ENCODE peak calls at places on chromosomes 1 and 21, in five cellular contexts. K is IMR-90, J is tibial nerve, Q is HCT116, Z is transverse colon. G is an unnamed sample.

GRCh38 chr1:47927165-47927564 is 70.0 kb downstream of the TRABD2B start:
- DNase-seq in J (no peak), K (no peak), Q (no peak), Z (no peak), G (no peak)

GRCh38 chr1:163162281-163162937 is 40.3 kb downstream of the RGS5 start:
- DNase-seq in Q (no peak), J (no peak), Z (no peak), K (peak; percentile 70), G (no peak)

GRCh38 chr1:211478801-211479619 is 13.0 kb downstream of the RD3 start:
- DNase-seq in K (no peak), J (no peak), Q (no peak), Z (no peak), G (no peak)

GRCh38 chr1:145849356-145850165 is 4.1 kb downstream of the NUDT17 start:
- DNase-seq in Z (no peak), J (no peak), Q (no peak), K (peak; percentile 66), G (no peak)

GRCh38 chr1:187654635-187655034 is 825.9 kb downstream of the PLA2G4A start:
- DNase-seq in Q (no peak), K (peak; percentile 20), Z (no peak), J (no peak), G (no peak)

GRCh38 chr1:245363821-245364220 is 209.0 kb downstream of the KIF26B start:
- DNase-seq in Z (no peak), J (no peak), Q (no peak), K (peak; percentile 14), G (no peak)

GRCh38 chr21:34034369-34035014 is 38.9 kb upstream of the MRPS6 start:
- DNase-seq in Z (no peak), Q (no peak), J (no peak), K (no peak), G (no peak)

GRCh38 chr1:187185389-187185788 is 356.6 kb downstream of the PLA2G4A start:
- DNase-seq in J (no peak), Q (no peak), Z (no peak), K (no peak), G (no peak)

GRCh38 chr1:178238722-178239510 is 145.0 kb downstream of the RASAL2 start:
- DNase-seq in Z (no peak), K (peak; percentile 98), J (no peak), Q (peak; percentile 98), G (no peak)

GRCh38 chr21:16115461-16115860 is 385.7 kb downstream of the USP25 start:
- DNase-seq in Q (no peak), J (no peak), K (no peak), Z (no peak), G (no peak)

GRCh38 chr1:189313488-189313887 is 1164.2 kb downstream of the BRINP3 start:
- DNase-seq in Z (no peak), Q (no peak), K (no peak), J (no peak), G (no peak)

GRCh38 chr21:46037338-46038325 is 56.1 kb downstream of the COL6A1 start:
- DNase-seq in Z (no peak), Q (no peak), K (no peak), J (no peak), G (no peak)

GRCh38 chr21:46040707-46041106 is 57.2 kb upstream of the COL6A2 start:
- DNase-seq in K (no peak), Z (no peak), J (no peak), Q (no peak), G (no peak)

GRCh38 chr21:46039891-46040660 is 57.8 kb upstream of the COL6A2 start:
- DNase-seq in J (no peak), Z (no peak), Q (no peak), K (no peak), G (no peak)

GRCh38 chr21:46038341-46038829 is 56.8 kb downstream of the COL6A1 start:
- DNase-seq in Q (no peak), J (no peak), Z (no peak), K (no peak), G (no peak)

DNA sequence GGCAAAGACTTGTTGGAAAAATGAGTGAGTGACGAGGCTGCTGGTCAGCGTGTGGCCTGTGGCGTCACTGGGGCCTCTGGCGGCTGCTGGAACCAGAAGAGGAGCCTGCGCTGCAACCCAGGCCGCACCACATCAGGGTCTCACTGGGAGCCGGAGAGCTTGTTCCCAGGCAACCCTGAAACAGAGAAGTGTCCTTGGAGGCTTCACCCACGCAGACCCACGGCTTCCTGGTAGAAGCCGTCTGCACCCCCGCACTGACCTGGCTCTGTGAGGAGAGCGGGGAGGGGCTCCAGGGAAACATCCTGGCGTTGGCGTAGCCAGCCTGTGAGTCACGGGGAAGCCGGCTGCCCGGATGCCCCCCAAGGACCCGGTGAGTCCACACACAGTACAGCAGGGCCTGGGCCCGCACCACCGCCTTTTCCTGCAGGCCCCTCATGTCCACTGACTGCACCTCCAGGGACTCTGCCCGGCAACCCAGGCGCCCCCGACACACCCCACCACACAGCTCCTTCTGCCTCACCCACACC is 57.4 kb downstream of the COL6A1 start:
- DNase-seq in Q (no peak), J (peak; percentile 50), Z (no peak), K (peak; percentile 83), G (no peak)
- TF ChIP-seq POLR2A in Q (no peak), J (no peak), Z (no peak), K (no peak), G (no peak)

GRCh38 chr1:66330711-66331110 is 203.2 kb upstream of the SGIP1 start:
- DNase-seq in J (no peak), Q (no peak), K (peak; percentile 63), Z (no peak), G (no peak)

GRCh38 chr1:66332524-66332853 is 201.5 kb upstream of the SGIP1 start:
- DNase-seq in J (no peak), Q (no peak), K (no peak), Z (no peak), G (no peak)

GRCh38 chr1:66334311-66334710 is 199.6 kb upstream of the SGIP1 start:
- DNase-seq in Z (no peak), J (no peak), Q (no peak), K (no peak), G (no peak)

GRCh38 chr1:66333463-66334232 is 200.3 kb upstream of the SGIP1 start:
- DNase-seq in K (no peak), Q (no peak), J (no peak), Z (peak; percentile 28), G (no peak)

DNA sequence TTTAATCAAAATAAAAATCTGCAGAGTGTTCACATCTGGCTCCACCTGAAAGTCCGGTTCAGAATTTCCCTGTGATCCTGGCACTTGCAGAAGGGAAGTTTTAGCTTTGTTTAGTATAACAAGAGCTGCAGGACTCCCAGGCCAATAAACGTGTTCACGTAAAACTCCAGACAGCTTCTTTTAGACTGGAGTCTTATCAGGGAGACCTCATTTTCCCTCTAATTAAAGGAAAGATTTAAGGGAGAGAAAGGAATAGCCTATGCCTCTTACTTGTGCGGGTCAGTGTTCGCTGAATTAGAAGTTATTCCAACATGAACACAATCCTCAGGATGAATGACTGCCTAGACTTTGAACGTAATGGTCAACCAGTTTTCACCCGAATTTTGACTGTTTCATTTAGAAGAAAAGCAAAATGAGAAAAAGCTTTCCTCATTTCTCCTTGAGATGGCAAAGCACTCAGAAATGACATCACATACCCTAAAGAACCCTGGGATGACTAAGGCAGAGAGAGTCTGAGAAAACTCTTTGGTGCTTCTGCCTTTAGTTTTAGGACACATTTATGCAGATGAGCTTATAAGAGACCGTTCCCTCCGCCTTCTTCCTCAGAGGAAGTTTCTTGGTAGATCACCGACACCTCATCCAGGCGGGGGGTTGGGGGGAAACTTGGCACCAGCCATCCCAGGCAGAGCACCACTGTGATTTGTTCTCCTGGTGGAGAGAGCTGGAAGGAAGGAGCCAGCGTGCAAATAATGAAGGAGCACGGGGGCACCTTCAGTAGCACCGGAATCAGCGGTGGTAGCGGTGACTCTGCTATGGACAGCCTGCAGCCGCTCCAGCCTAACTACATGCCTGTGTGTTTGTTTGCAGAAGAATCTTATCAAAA is 202.1 kb upstream of the SGIP1 start:
- DNase-seq in K (peak; percentile 85), J (peak; percentile 40), Q (no peak), Z (peak; percentile 64), G (no peak)
- TF ChIP-seq POLR2A in K (peak; percentile 24), J (no peak), Q (no peak), Z (peak; percentile 64), G (no peak)

DNA sequence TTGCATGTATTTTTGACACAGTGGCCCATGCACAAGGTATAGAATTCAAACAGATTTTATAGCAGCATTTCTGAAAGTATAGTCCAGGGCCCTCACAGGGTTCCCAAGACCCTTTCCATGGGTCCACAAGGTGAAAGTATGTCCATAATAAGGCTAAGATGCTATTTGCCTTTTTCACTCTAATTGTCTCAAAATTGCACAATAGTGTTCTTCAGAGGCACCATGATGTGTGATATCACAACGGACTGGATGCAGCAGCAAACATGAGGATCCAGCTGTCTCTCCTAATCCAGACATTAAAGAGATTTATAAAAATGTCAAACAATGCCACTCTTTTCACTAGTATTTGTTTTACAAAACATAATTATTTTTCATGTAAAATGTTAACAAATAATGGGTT is 88.8 kb upstream of the PRDX6 start:
- DNase-seq in Z (no peak), K (no peak), Q (no peak), J (no peak), G (no peak)
- TF ChIP-seq POLR2A in Z (no peak), K (no peak), Q (no peak), J (no peak), G (no peak)

GRCh38 chr1:46806196-46807020 is 7.6 kb downstream of the CYP4B1 start:
- DNase-seq in Q (no peak), K (no peak), Z (no peak), J (peak; percentile 92), G (no peak)
- TF ChIP-seq POLR2A in Q (no peak), K (no peak), Z (no peak), J (peak; percentile 10), G (no peak)

DNA sequence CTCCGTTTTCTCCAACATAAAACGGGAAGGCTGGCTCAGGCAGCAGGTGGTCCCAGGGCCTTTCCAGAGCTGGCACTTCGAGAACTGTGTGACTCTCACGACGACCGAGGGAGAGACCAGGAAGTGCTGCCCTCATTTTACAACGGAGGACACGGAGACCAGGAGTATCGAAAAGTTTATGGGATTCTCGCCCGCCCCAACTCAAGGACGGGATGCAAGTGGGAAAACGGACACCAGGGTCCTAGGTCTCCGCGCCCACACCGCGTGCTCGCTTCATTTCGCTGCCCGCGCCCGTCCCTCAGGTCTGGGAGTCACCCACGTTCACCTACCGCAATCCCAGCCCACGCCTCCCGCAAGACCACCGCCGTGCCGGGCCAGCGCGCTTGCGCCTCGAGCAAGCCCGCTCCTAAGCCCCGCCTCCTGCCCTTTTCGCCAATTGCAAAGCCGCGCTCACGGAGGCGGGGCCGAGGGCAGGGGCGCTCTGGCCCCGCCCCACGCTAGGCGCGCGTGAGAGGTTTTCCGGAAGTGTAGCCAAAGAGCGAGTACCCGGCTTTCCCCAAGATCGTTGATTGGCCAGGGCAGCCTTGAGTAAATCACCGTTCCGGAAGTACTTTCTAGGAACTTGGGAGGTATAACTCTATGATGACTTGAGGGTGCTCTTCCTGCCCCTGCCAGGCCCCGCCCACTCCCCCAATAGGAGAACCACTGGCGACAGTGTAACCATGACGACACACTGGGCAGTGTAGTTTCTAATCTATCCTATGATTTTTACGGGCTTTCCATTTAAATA is at the start of gene PARS2:
- DNase-seq in Q (peak; percentile 99), Z (peak; percentile 97), J (peak; percentile 94), K (peak; percentile 100), G (peak; percentile 99)
- TF ChIP-seq POLR2A in Q (peak; percentile 47), Z (peak; percentile 89), J (peak; percentile 55), K (peak; percentile 89), G (peak; percentile 79)

G was measured in erythroblast.